ENCODE peak calls at places on chromosomes 4 and X, in four cellular contexts. P is cardiac fibroblast, E is anterior cingulate cortex, O is T follicular helper cell. S is an unnamed sample.

GRCh38 chrX:70262952-70263567 is 3.1 kb upstream of the P2RY4 start:
- DNase-seq in P (peak), E (no peak), O (no peak), S (no peak)

GRCh38 chr4:41505161-41505653 is 32.8 kb upstream of the LIMCH1 start:
- DNase-seq in P (peak), E (no peak), O (no peak), S (peak)

GRCh38 chr4:101252721-101253120 is 94.6 kb downstream of the PPP3CA start:
- DNase-seq in P (peak), E (no peak), O (no peak), S (no peak)

GRCh38 chr4:41320786-41321185 is 64.1 kb downstream of the UCHL1 start:
- DNase-seq in P (no peak), E (no peak), O (no peak), S (no peak)

GRCh38 chr4:76611164-76611563 is 176.1 kb downstream of the SHROOM3 start:
- DNase-seq in P (peak), E (no peak), O (no peak), S (no peak)

GRCh38 chr4:4256799-4257198 is 8.8 kb upstream of the TMEM128 start:
- DNase-seq in P (no peak), E (no peak), O (no peak), S (no peak)

GRCh38 chrX:130682990-130683389 is 220.0 kb downstream of the ENOX2 start:
- DNase-seq in P (peak), E (no peak), O (no peak), S (no peak)

GRCh38 chr4:79959652-79960051 is 113.4 kb downstream of the ANTXR2 start:
- DNase-seq in P (no peak), E (no peak), O (no peak), S (no peak)

GRCh38 chr4:38154681-38155588 is 194.7 kb downstream of the PTTG2 start:
- DNase-seq in P (no peak), E (no peak), O (no peak), S (no peak)

GRCh38 chr4:146472404-146472803 is 49.3 kb downstream of the SLC10A7 start:
- DNase-seq in P (no peak), E (no peak), O (no peak), S (no peak)

GRCh38 chr4:187227907-187228699 is 504.4 kb upstream of the FAT1 start:
- DNase-seq in P (no peak), E (no peak), O (no peak), S (no peak)

GRCh38 chr4:34183916-34184315 is 2060.4 kb downstream of the ARAP2 start:
- DNase-seq in P (no peak), E (no peak), O (no peak), S (no peak)

GRCh38 chrX:112211459-112211858 is 128.9 kb upstream of the TRPC5 start:
- DNase-seq in P (no peak), E (no peak), O (no peak), S (no peak)

GRCh38 chr4:159298502-159298901 is 195.6 kb downstream of the RAPGEF2 start:
- DNase-seq in P (no peak), E (no peak), O (no peak), S (no peak)

GRCh38 chr4:113109106-113109740 is 59.8 kb downstream of the ANK2 start:
- DNase-seq in P (no peak), E (no peak), O (no peak), S (no peak)

S was measured in substantia nigra.